ENCODE peak calls at places on chromosome 15, in nine cellular contexts. One of them, this sample, is unnamed.

GRCh38 chr15:66737243-66738010 is 35.4 kb downstream of the SMAD6 start:
- DNase-seq in uterus: no peak
- DNase-seq in Peyer's patch: no peak
- DNase-seq in IMR-90: no peak
- DNase-seq in heart left ventricle: no peak
- DNase-seq in body of pancreas: no peak
- DNase-seq in GM12878: no peak
- DNase-seq in sigmoid colon: peak
- DNase-seq in lower leg skin: no peak
- DNase-seq in this sample: no peak

GRCh38 chr15:77487479-77487861 is 66.8 kb downstream of the HMG20A start:
- DNase-seq in lower leg skin: no peak
- DNase-seq in uterus: no peak
- DNase-seq in GM12878: no peak
- DNase-seq in body of pancreas: no peak
- DNase-seq in sigmoid colon: no peak
- DNase-seq in IMR-90: no peak
- DNase-seq in Peyer's patch: no peak
- DNase-seq in heart left ventricle: no peak
- DNase-seq in this sample: no peak

GRCh38 chr15:58378241-58379085 is 53.3 kb upstream of the LIPC start:
- DNase-seq in lower leg skin: no peak
- DNase-seq in Peyer's patch: no peak
- DNase-seq in GM12878: no peak
- DNase-seq in heart left ventricle: no peak
- DNase-seq in body of pancreas: no peak
- DNase-seq in uterus: no peak
- DNase-seq in IMR-90: peak
- DNase-seq in sigmoid colon: no peak
- DNase-seq in this sample: peak

GRCh38 chr15:56056626-56057025 is 63.2 kb upstream of the NEDD4 start:
- DNase-seq in uterus: no peak
- DNase-seq in GM12878: no peak
- DNase-seq in Peyer's patch: no peak
- DNase-seq in lower leg skin: no peak
- DNase-seq in IMR-90: no peak
- DNase-seq in body of pancreas: no peak
- DNase-seq in sigmoid colon: no peak
- DNase-seq in heart left ventricle: no peak
- DNase-seq in this sample: no peak

GRCh38 chr15:29089731-29090616 is 179.6 kb downstream of the NSMCE3 start:
- DNase-seq in uterus: no peak
- DNase-seq in body of pancreas: no peak
- DNase-seq in GM12878: no peak
- DNase-seq in lower leg skin: no peak
- DNase-seq in heart left ventricle: no peak
- DNase-seq in IMR-90: peak
- DNase-seq in Peyer's patch: no peak
- DNase-seq in sigmoid colon: peak
- DNase-seq in this sample: no peak

GRCh38 chr15:101368086-101368780 is 73.2 kb upstream of the SNRPA1 start:
- DNase-seq in lower leg skin: peak
- DNase-seq in IMR-90: no peak
- DNase-seq in heart left ventricle: peak
- DNase-seq in GM12878: no peak
- DNase-seq in body of pancreas: no peak
- DNase-seq in sigmoid colon: no peak
- DNase-seq in uterus: no peak
- DNase-seq in Peyer's patch: no peak
- DNase-seq in this sample: no peak

GRCh38 chr15:66820474-66821258 is 118.6 kb downstream of the SMAD6 start:
- DNase-seq in lower leg skin: no peak
- DNase-seq in GM12878: no peak
- DNase-seq in uterus: no peak
- DNase-seq in sigmoid colon: no peak
- DNase-seq in body of pancreas: no peak
- DNase-seq in Peyer's patch: no peak
- DNase-seq in heart left ventricle: no peak
- DNase-seq in IMR-90: no peak
- DNase-seq in this sample: no peak

GRCh38 chr15:66935121-66935520 is 130.3 kb upstream of the SMAD3 start:
- DNase-seq in lower leg skin: peak
- DNase-seq in sigmoid colon: peak
- DNase-seq in uterus: no peak
- DNase-seq in GM12878: no peak
- DNase-seq in heart left ventricle: no peak
- DNase-seq in Peyer's patch: no peak
- DNase-seq in IMR-90: no peak
- DNase-seq in body of pancreas: no peak
- DNase-seq in this sample: no peak

GRCh38 chr15:81261172-81261808 is 62.7 kb downstream of the STARD5 start:
- DNase-seq in Peyer's patch: no peak
- DNase-seq in GM12878: no peak
- DNase-seq in lower leg skin: peak
- DNase-seq in body of pancreas: no peak
- DNase-seq in IMR-90: no peak
- DNase-seq in heart left ventricle: no peak
- DNase-seq in uterus: no peak
- DNase-seq in sigmoid colon: no peak
- DNase-seq in this sample: no peak

GRCh38 chr15:49155110-49155833 is at the start of gene COPS2:
- DNase-seq in heart left ventricle: peak
- DNase-seq in IMR-90: peak
- DNase-seq in sigmoid colon: peak
- DNase-seq in GM12878: peak
- DNase-seq in uterus: peak
- DNase-seq in body of pancreas: peak
- DNase-seq in Peyer's patch: peak
- DNase-seq in lower leg skin: peak
- DNase-seq in this sample: peak

GRCh38 chr15:49154799-49155109 is 645 bp downstream of the COPS2 start:
- DNase-seq in GM12878: no peak
- DNase-seq in body of pancreas: no peak
- DNase-seq in sigmoid colon: no peak
- DNase-seq in lower leg skin: no peak
- DNase-seq in uterus: no peak
- DNase-seq in heart left ventricle: no peak
- DNase-seq in IMR-90: no peak
- DNase-seq in Peyer's patch: no peak
- DNase-seq in this sample: no peak

GRCh38 chr15:49154359-49154758 is 1.0 kb downstream of the COPS2 start:
- DNase-seq in IMR-90: no peak
- DNase-seq in lower leg skin: no peak
- DNase-seq in uterus: no peak
- DNase-seq in heart left ventricle: no peak
- DNase-seq in Peyer's patch: no peak
- DNase-seq in sigmoid colon: no peak
- DNase-seq in body of pancreas: no peak
- DNase-seq in GM12878: no peak
- DNase-seq in this sample: no peak

GRCh38 chr15:49152552-49153337 is 2.7 kb downstream of the COPS2 start:
- DNase-seq in GM12878: no peak
- DNase-seq in lower leg skin: no peak
- DNase-seq in uterus: no peak
- DNase-seq in Peyer's patch: no peak
- DNase-seq in sigmoid colon: no peak
- DNase-seq in heart left ventricle: no peak
- DNase-seq in IMR-90: no peak
- DNase-seq in body of pancreas: no peak
- DNase-seq in this sample: no peak

DNA sequence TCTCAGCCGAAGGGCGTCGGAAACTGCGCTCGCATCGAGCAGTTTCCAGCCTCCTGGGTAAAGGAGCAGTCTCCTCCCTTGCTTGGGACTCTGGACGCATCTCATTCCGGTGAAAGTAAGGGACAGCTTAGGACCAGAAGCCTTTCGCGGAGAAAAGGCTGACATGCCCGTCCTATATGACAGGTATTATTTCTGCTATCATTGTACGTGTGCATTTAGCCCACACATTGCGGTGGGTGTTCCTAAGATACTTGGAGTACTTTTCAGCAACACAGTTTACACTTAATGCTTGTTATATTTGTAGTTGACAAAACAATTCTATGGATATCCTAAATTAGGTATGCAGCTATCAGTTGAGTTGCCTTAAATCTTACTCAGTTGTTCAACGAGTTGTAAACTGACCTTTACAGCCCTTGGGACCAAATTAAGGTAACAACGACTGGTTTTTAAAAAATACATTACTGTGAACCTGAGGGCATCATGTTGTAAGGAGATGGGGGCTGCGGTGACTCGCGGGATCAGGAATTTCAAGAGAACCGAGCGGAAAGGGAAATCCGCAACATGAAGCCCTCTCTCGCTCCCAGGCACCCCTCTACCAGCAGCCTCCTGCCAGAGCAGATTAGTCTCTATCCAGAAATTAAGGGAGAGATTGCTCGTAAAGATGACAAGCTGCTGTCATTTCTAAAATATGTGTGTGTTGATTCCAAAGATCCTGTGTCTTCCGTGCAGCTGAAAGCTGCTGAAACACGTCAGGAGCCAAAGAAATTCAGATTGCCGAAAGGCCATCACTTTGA is 632 bp upstream of the COPS2 start:
- DNase-seq in lower leg skin: no peak
- DNase-seq in body of pancreas: no peak
- DNase-seq in sigmoid colon: no peak
- DNase-seq in GM12878: no peak
- DNase-seq in uterus: no peak
- DNase-seq in IMR-90: peak
- DNase-seq in Peyer's patch: no peak
- DNase-seq in heart left ventricle: no peak
- DNase-seq in this sample: peak
- TF ChIP-seq POLR2A in lower leg skin: no peak
- TF ChIP-seq POLR2A in body of pancreas: no peak
- TF ChIP-seq POLR2A in sigmoid colon: no peak
- TF ChIP-seq POLR2A in GM12878: no peak
- TF ChIP-seq POLR2A in uterus: no peak
- TF ChIP-seq POLR2A in IMR-90: no peak
- TF ChIP-seq POLR2A in Peyer's patch: no peak
- TF ChIP-seq POLR2A in heart left ventricle: no peak
- TF ChIP-seq POLR2A in this sample: no peak

DNA sequence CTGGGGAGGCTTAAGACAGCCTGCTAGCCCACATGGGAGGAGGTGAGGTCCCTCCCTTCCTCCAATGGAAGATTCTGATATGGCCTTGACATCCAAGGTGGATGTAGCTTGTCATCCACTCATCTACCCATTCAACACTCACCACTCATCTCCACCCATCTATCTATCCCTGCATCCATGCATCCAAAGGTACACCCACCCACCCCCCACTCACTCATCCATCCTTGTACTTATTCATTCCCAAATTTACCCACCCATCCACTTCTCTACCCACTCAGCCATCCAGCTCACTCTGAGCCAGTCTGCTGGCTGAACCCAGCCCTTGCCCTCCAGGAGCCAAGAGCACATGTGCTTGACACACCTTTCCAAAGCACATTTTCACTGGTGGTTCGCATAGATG is 189.7 kb downstream of the TLE3 start:
- DNase-seq in sigmoid colon: no peak
- DNase-seq in IMR-90: no peak
- DNase-seq in GM12878: no peak
- DNase-seq in uterus: no peak
- DNase-seq in lower leg skin: no peak
- DNase-seq in heart left ventricle: no peak
- DNase-seq in Peyer's patch: no peak
- DNase-seq in body of pancreas: no peak
- DNase-seq in this sample: no peak
- H3K4me3 ChIP-seq in sigmoid colon: no peak
- H3K4me3 ChIP-seq in IMR-90: no peak
- H3K4me3 ChIP-seq in GM12878: no peak
- H3K4me3 ChIP-seq in uterus: no peak
- H3K4me3 ChIP-seq in lower leg skin: no peak
- H3K4me3 ChIP-seq in heart left ventricle: no peak
- H3K4me3 ChIP-seq in Peyer's patch: no peak
- H3K4me3 ChIP-seq in body of pancreas: no peak
- H3K4me3 ChIP-seq in this sample: no peak

GRCh38 chr15:40578892-40579291 is 9.8 kb downstream of the RPUSD2 start:
- DNase-seq in Peyer's patch: no peak
- DNase-seq in IMR-90: no peak
- DNase-seq in heart left ventricle: no peak
- DNase-seq in GM12878: no peak
- DNase-seq in sigmoid colon: no peak
- DNase-seq in body of pancreas: no peak
- DNase-seq in uterus: no peak
- DNase-seq in lower leg skin: no peak
- DNase-seq in this sample: no peak

GRCh38 chr15:40584191-40584590 is 9.9 kb upstream of the KNL1 start:
- DNase-seq in heart left ventricle: no peak
- DNase-seq in sigmoid colon: no peak
- DNase-seq in lower leg skin: no peak
- DNase-seq in uterus: no peak
- DNase-seq in GM12878: no peak
- DNase-seq in IMR-90: no peak
- DNase-seq in body of pancreas: no peak
- DNase-seq in Peyer's patch: no peak
- DNase-seq in this sample: no peak

DNA sequence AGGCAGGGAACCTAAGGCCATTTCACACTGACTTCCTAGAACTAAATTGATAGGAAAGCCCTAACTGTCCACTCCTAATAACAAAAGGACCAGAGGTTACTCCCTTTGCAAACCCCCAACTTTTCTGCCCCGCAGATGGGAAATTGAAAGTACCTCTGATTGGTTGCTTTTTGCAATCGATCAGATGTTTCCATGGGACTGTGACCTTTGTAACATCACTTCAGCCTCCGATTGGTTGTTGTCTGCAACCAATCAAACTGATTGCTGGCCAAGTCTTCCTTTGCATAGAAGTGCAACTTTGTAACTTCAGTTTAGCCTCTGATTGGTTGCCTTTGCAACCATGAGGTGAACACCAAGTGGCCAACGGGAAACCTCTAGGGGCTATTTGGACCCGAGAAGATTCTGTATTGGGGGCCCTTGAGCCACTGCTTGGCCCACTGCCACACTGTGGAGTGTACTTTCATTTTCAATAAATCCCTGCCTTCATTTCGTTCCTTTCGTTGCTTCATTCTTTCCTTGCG is 11.3 kb upstream of the KNL1 start:
- DNase-seq in Peyer's patch: no peak
- DNase-seq in heart left ventricle: no peak
- DNase-seq in GM12878: no peak
- DNase-seq in sigmoid colon: no peak
- DNase-seq in IMR-90: no peak
- DNase-seq in body of pancreas: peak
- DNase-seq in lower leg skin: no peak
- DNase-seq in uterus: no peak
- DNase-seq in this sample: no peak
- TF ChIP-seq POLR2A in Peyer's patch: no peak
- TF ChIP-seq POLR2A in heart left ventricle: no peak
- TF ChIP-seq POLR2A in GM12878: no peak
- TF ChIP-seq POLR2A in sigmoid colon: no peak
- TF ChIP-seq POLR2A in IMR-90: no peak
- TF ChIP-seq POLR2A in body of pancreas: no peak
- TF ChIP-seq POLR2A in lower leg skin: no peak
- TF ChIP-seq POLR2A in uterus: no peak
- TF ChIP-seq POLR2A in this sample: no peak

DNA sequence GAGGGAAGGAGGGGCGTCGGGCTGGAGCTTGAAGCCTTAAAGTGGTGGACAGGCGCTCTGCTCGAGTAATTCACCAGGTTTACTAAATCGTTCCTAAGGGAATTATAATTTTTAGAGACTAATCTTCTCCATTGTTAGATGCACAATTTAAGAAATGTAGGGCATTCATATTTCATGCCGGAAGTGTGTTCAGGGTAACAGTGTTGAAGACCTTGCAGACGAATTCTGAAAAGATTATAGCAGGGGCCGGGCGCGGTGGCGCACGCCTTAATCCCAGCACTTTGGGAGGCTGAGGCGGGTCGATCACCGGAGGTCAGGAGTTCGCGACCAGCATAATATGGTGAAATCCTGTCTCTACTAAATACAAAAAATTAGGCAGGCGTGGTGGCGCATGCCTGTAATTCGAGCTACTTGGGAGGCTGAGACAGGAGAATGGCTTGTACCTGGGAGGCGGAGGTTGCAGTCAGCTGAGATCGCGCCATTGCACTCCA is 365 bp upstream of the GTF2A2 start:
- DNase-seq in heart left ventricle: no peak
- DNase-seq in sigmoid colon: no peak
- DNase-seq in Peyer's patch: no peak
- DNase-seq in uterus: peak
- DNase-seq in IMR-90: no peak
- DNase-seq in lower leg skin: peak
- DNase-seq in body of pancreas: no peak
- DNase-seq in GM12878: no peak
- DNase-seq in this sample: peak
- H3K4me3 ChIP-seq in heart left ventricle: peak
- H3K4me3 ChIP-seq in sigmoid colon: peak
- H3K4me3 ChIP-seq in Peyer's patch: peak
- H3K4me3 ChIP-seq in uterus: peak
- H3K4me3 ChIP-seq in IMR-90: peak
- H3K4me3 ChIP-seq in lower leg skin: no peak
- H3K4me3 ChIP-seq in body of pancreas: peak
- H3K4me3 ChIP-seq in GM12878: peak
- H3K4me3 ChIP-seq in this sample: peak